ENCODE peak calls at places on chromosomes 2 and 18, in six cellular contexts. One of them, this sample, is unnamed.
A peak's percentile ranks its signal among the peaks of the same experiment; 100 is the strongest.

GRCh38 chr2:42949125-42949524 is 156.7 kb upstream of the HAAO start:
- DNase-seq in cerebellum: no peak
- DNase-seq in occipital lobe: no peak
- DNase-seq in lower lobe of right lung: no peak
- DNase-seq in Kasumi-1: peak; percentile 50
- DNase-seq in endodermal cell: no peak
- DNase-seq in this sample: no peak

GRCh38 chr2:26541401-26542193 is 63.7 kb upstream of the OTOF start:
- DNase-seq in endodermal cell: peak; percentile 6
- DNase-seq in cerebellum: no peak
- DNase-seq in occipital lobe: no peak
- DNase-seq in lower lobe of right lung: no peak
- DNase-seq in Kasumi-1: no peak
- DNase-seq in this sample: no peak

GRCh38 chr18:30988440-30988839 is 54.1 kb downstream of the DSC3 start:
- DNase-seq in endodermal cell: no peak
- DNase-seq in lower lobe of right lung: no peak
- DNase-seq in cerebellum: no peak
- DNase-seq in occipital lobe: no peak
- DNase-seq in Kasumi-1: no peak
- DNase-seq in this sample: no peak

GRCh38 chr2:23412556-23413155 is 27.7 kb downstream of the KLHL29 start:
- DNase-seq in cerebellum: no peak
- DNase-seq in occipital lobe: no peak
- DNase-seq in Kasumi-1: no peak
- DNase-seq in endodermal cell: no peak
- DNase-seq in lower lobe of right lung: no peak
- DNase-seq in this sample: no peak

GRCh38 chr2:7490672-7491071 is 573.5 kb downstream of the RNF144A start:
- DNase-seq in Kasumi-1: no peak
- DNase-seq in cerebellum: no peak
- DNase-seq in occipital lobe: no peak
- DNase-seq in lower lobe of right lung: no peak
- DNase-seq in endodermal cell: no peak
- DNase-seq in this sample: no peak

GRCh38 chr2:50391553-50391952 is 640.4 kb downstream of the NRXN1 start:
- DNase-seq in lower lobe of right lung: no peak
- DNase-seq in occipital lobe: no peak
- DNase-seq in Kasumi-1: no peak
- DNase-seq in cerebellum: no peak
- DNase-seq in endodermal cell: no peak
- DNase-seq in this sample: no peak

GRCh38 chr2:149732001-149732685 is 144.6 kb upstream of the MMADHC start:
- DNase-seq in endodermal cell: no peak
- DNase-seq in occipital lobe: no peak
- DNase-seq in lower lobe of right lung: no peak
- DNase-seq in Kasumi-1: no peak
- DNase-seq in cerebellum: no peak
- DNase-seq in this sample: no peak

GRCh38 chr2:40721595-40721994 is 269.7 kb upstream of the SLC8A1 start:
- DNase-seq in lower lobe of right lung: no peak
- DNase-seq in occipital lobe: no peak
- DNase-seq in Kasumi-1: no peak
- DNase-seq in endodermal cell: no peak
- DNase-seq in cerebellum: no peak
- DNase-seq in this sample: no peak

GRCh38 chr2:127256381-127256780 is 36.3 kb upstream of the CYP27C1 start:
- DNase-seq in Kasumi-1: peak; percentile 64
- DNase-seq in cerebellum: no peak
- DNase-seq in endodermal cell: no peak
- DNase-seq in occipital lobe: no peak
- DNase-seq in lower lobe of right lung: no peak
- DNase-seq in this sample: no peak

GRCh38 chr2:160388464-160389263 is 104.9 kb downstream of the RBMS1 start:
- DNase-seq in cerebellum: no peak
- DNase-seq in occipital lobe: no peak
- DNase-seq in endodermal cell: no peak
- DNase-seq in Kasumi-1: peak; percentile 97
- DNase-seq in lower lobe of right lung: peak; percentile 55
- DNase-seq in this sample: no peak

GRCh38 chr18:65620076-65620696 is 130.6 kb upstream of the CDH7 start:
- DNase-seq in Kasumi-1: no peak
- DNase-seq in endodermal cell: no peak
- DNase-seq in occipital lobe: no peak
- DNase-seq in cerebellum: peak; percentile 20
- DNase-seq in lower lobe of right lung: no peak
- DNase-seq in this sample: no peak

GRCh38 chr2:147273106-147273505 is 571.7 kb upstream of the ACVR2A start:
- DNase-seq in Kasumi-1: no peak
- DNase-seq in endodermal cell: no peak
- DNase-seq in cerebellum: no peak
- DNase-seq in occipital lobe: no peak
- DNase-seq in lower lobe of right lung: no peak
- DNase-seq in this sample: no peak

GRCh38 chr2:181457121-181457740 is at the start of gene ITGA4:
- DNase-seq in Kasumi-1: peak; percentile 86
- DNase-seq in cerebellum: peak; percentile 32
- DNase-seq in occipital lobe: no peak
- DNase-seq in endodermal cell: peak; percentile 93
- DNase-seq in lower lobe of right lung: peak; percentile 85
- DNase-seq in this sample: peak; percentile 88

GRCh38 chr2:66582975-66583842 is 148.3 kb downstream of the MEIS1 start:
- DNase-seq in lower lobe of right lung: no peak
- DNase-seq in cerebellum: peak; percentile 48
- DNase-seq in occipital lobe: no peak
- DNase-seq in endodermal cell: peak; percentile 56
- DNase-seq in Kasumi-1: no peak
- DNase-seq in this sample: peak; percentile 49

This sample was measured in H7.